ENCODE peak calls at places on chromosomes 13 and 19, in five cellular contexts. G is pancreas; Q is stimulated activated CD4-positive, alpha-beta T cell treated with anti-CD3 and anti-CD28 coated beads, Interleukin-12 subunit alpha, Interleukin-12 subunit beta, amount 100 ng/mL, for 24 hours; X is activated CD4-positive, alpha-beta T cell treated with anti-CD3 and anti-CD28 coated beads for 48 hours; D is tibial nerve. H is an unnamed sample.

GRCh38 chr13:113906566-113906965 is 42.7 kb upstream of the GAS6 start:
- DNase-seq in G (peak), Q (no peak), X (no peak), D (no peak), H (peak)

GRCh38 chr13:60009300-60010248 is 154.2 kb downstream of the DIAPH3 start:
- DNase-seq in G (no peak), Q (no peak), X (no peak), D (no peak), H (peak)

GRCh38 chr19:4322942-4323665 is 15.5 kb downstream of the STAP2 start:
- DNase-seq in G (no peak), Q (no peak), X (no peak), D (no peak), H (no peak)

GRCh38 chr13:77345150-77345780 is 18.4 kb upstream of the MYCBP2 start:
- DNase-seq in G (no peak), Q (no peak), X (no peak), D (no peak), H (no peak)

GRCh38 chr13:85500716-85501256 is 298.4 kb downstream of the SLITRK6 start:
- DNase-seq in G (no peak), Q (no peak), X (no peak), D (no peak), H (no peak)

GRCh38 chr19:41427647-41428480 is 690 bp upstream of the B3GNT8 start:
- DNase-seq in G (no peak), Q (no peak), X (peak), D (peak), H (no peak)

GRCh38 chr19:3378352-3379146 is 12.2 kb downstream of the NFIC start:
- DNase-seq in G (no peak), Q (no peak), X (no peak), D (no peak), H (no peak)

GRCh38 chr13:76632388-76633044 is 253.7 kb downstream of the KCTD12 start:
- DNase-seq in G (no peak), Q (no peak), X (no peak), D (no peak), H (no peak)

GRCh38 chr19:7104783-7105447 is 35.4 kb downstream of the ZNF557 start:
- DNase-seq in G (peak), Q (no peak), X (no peak), D (no peak), H (no peak)

GRCh38 chr13:27601771-27602170 is 18.6 kb downstream of the LNX2 start:
- DNase-seq in G (no peak), Q (no peak), X (no peak), D (no peak), H (no peak)

GRCh38 chr19:11435833-11436313 is 438 bp downstream of the PRKCSH start:
- DNase-seq in G (no peak), Q (no peak), X (peak), D (no peak), H (no peak)

GRCh38 chr13:110306340-110306959 is 507 bp downstream of the COL4A1 start:
- DNase-seq in G (no peak), Q (no peak), X (no peak), D (no peak), H (peak)

GRCh38 chr13:80132741-80133601 is 208.0 kb downstream of the SPRY2 start:
- DNase-seq in G (peak), Q (no peak), X (no peak), D (peak), H (peak)

GRCh38 chr13:42041684-42042035 is 6.8 kb upstream of the DGKH start:
- DNase-seq in G (peak), Q (no peak), X (peak), D (peak), H (peak)

GRCh38 chr19:3658004-3658822 is 31.6 kb upstream of the CACTIN start:
- DNase-seq in G (peak), Q (no peak), X (no peak), D (no peak), H (no peak)

GRCh38 chr19:47891923-47892666 is 6.0 kb upstream of the SULT2A1 start:
- DNase-seq in G (peak), Q (no peak), X (no peak), D (no peak), H (peak)

GRCh38 chr19:17281391-17282304 is at the start of gene ANKLE1:
- DNase-seq in G (no peak), Q (no peak), X (peak), D (no peak), H (no peak)

GRCh38 chr13:94761407-94761806 is 49.1 kb upstream of the SOX21 start:
- DNase-seq in G (no peak), Q (no peak), X (no peak), D (no peak), H (no peak)

GRCh38 chr13:106155411-106155810 is 380.1 kb downstream of the EFNB2 start:
- DNase-seq in G (no peak), Q (no peak), X (no peak), D (no peak), H (no peak)

GRCh38 chr13:48233886-48234488 is 981 bp downstream of the ITM2B start:
- DNase-seq in G (no peak), Q (no peak), X (no peak), D (no peak), H (no peak)

GRCh38 chr13:30353601-30354000 is 46.2 kb upstream of the KATNAL1 start:
- DNase-seq in G (no peak), Q (no peak), X (no peak), D (no peak), H (no peak)

GRCh38 chr13:113427562-113428468 is 25.5 kb downstream of the ADPRHL1 start:
- DNase-seq in G (no peak), Q (no peak), X (no peak), D (no peak), H (no peak)

GRCh38 chr13:87368639-87369038 is 302.5 kb upstream of the SLITRK5 start:
- DNase-seq in G (no peak), Q (no peak), X (no peak), D (no peak), H (no peak)

GRCh38 chr19:35337081-35337983 is 8.3 kb downstream of the CD22 start:
- DNase-seq in G (no peak), Q (no peak), X (no peak), D (no peak), H (no peak)

GRCh38 chr19:13169769-13170168 is 19.6 kb downstream of the IER2 start:
- DNase-seq in G (peak), Q (no peak), X (no peak), D (no peak), H (peak)

GRCh38 chr19:16202320-16203255 is 4.9 kb downstream of the AP1M1 start:
- DNase-seq in G (no peak), Q (no peak), X (no peak), D (no peak), H (no peak)